ENCODE peak calls at places on chromosomes 11 and 22, in nine cellular contexts. V is neural progenitor cell, I is ovary, J is psoas muscle, F is colonic mucosa, Z is A673, C is PC-3, H is MG63, P is DND-41. N is an unnamed sample.

GRCh38 chr11:85759915-85760314 is 51.0 kb downstream of the SYTL2 start:
- DNase-seq in P (no peak), J (no peak), C (peak; percentile 90), V (no peak), F (no peak), H (peak; percentile 52), I (no peak), Z (no peak), N (no peak)

GRCh38 chr11:125273519-125274000 is 109.0 kb downstream of the PKNOX2 start:
- DNase-seq in P (no peak), V (no peak), J (no peak), C (no peak), F (no peak), Z (no peak), I (no peak), H (no peak), N (no peak)

GRCh38 chr11:30585067-30585891 is 874 bp downstream of the MPPED2 start:
- DNase-seq in V (peak; percentile 63), F (no peak), P (no peak), C (no peak), J (peak; percentile 28), I (peak; percentile 32), H (no peak), Z (peak; percentile 44), N (peak; percentile 67)

GRCh38 chr11:18046116-18046777 is at the start of gene TPH1:
- DNase-seq in Z (no peak), V (peak; percentile 79), P (no peak), C (no peak), J (peak; percentile 23), I (peak; percentile 73), F (peak; percentile 45), H (peak; percentile 30), N (peak; percentile 68)

GRCh38 chr22:25076281-25076680 is 123.4 kb upstream of the CRYBB3 start:
- DNase-seq in P (no peak), F (no peak), Z (no peak), V (no peak), H (no peak), I (no peak), J (no peak), C (no peak), N (no peak)

GRCh38 chr11:62842171-62842717 is 2.9 kb upstream of the WDR74 start:
- DNase-seq in V (no peak), I (peak; percentile 66), Z (no peak), H (no peak), P (peak; percentile 71), C (no peak), J (peak; percentile 34), F (peak; percentile 51), N (peak; percentile 72)

GRCh38 chr11:133955091-133955846 is 1.5 kb downstream of the IGSF9B start:
- DNase-seq in P (no peak), H (peak; percentile 31), I (peak; percentile 49), J (no peak), V (peak; percentile 47), Z (no peak), F (no peak), C (no peak), N (peak; percentile 75)

GRCh38 chr11:27300974-27301373 is 62.0 kb downstream of the CCDC34 start:
- DNase-seq in F (no peak), C (peak; percentile 24), Z (no peak), P (no peak), J (no peak), V (no peak), I (no peak), H (no peak), N (no peak)

GRCh38 chr11:65274734-65275682 is 13.2 kb downstream of the POLA2 start:
- DNase-seq in P (peak; percentile 27), C (peak; percentile 96), J (peak; percentile 61), F (peak; percentile 88), Z (peak; percentile 82), H (peak; percentile 81), V (peak; percentile 77), I (peak; percentile 80), N (peak; percentile 81)

GRCh38 chr11:2762451-2762850 is 62.7 kb upstream of the KCNQ1OT1 start:
- DNase-seq in V (no peak), F (peak; percentile 15), P (peak; percentile 0), J (no peak), Z (no peak), C (no peak), H (no peak), I (no peak), N (peak; percentile 16)

DNA sequence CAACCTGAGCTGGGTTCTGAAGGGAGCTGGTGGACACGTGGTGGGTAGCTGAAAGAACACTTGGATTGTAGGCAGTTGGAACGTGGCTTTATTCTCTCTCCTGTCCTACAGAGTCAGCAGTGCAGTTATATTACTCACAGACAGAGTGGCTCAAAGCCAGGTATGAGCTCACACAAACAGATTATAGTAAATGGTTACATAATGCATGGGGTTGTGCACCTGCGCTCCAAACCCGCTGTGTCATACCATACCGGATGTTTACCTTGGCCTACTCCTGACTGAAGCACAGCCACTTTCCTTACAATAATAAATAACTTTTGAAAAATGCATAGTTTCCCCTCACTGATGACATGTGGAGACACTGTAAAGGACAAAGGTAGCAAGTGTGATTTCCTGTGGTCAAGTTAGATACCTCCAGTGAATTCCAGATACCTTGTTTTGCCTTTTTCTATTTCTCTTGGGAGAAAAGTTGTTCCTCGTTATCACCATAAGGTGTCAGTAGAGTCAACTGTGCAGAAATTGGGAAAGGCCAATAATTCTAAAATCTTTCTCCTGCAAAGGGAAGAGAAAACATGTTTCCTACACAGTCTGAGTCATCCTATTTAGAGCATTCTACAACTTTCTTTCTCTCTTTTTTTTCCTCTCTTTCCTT is 13.5 kb downstream of the MS4A6A start:
- DNase-seq in H (peak; percentile 78), J (no peak), V (peak; percentile 22), Z (peak; percentile 33), I (no peak), P (peak; percentile 59), F (no peak), C (peak; percentile 100), N (peak; percentile 41)
- H3K4me3 ChIP-seq in H (no peak overlapping the region), J (no peak overlapping the region), V (no peak overlapping the region), Z (no peak overlapping the region), I (no peak overlapping the region), P (peak overlapping the region; percentile 28), F (no peak overlapping the region), C (no peak overlapping the region), N (no peak overlapping the region)

DNA sequence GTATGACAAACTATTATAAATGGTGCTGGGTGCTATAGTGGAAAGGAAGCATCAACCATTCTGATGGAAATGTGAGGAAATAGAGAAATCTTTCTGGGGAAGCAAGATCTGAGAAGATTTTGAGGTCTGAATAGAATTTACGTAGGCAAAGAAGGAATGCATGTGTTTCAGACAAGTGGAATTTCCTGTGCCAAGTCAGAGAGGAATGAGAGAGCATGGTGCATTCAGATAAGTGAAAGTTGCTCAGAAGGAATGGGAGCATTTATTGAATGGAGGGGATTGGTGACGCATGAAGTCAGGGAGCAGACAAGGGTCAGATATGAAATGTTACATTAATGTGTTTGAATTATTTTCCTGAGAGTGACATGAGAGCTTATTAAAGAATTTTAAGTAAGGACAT is 725.5 kb downstream of the METTL15 start:
- DNase-seq in P (no peak), V (no peak), Z (peak; percentile 97), J (no peak), I (no peak), C (peak; percentile 83), H (peak; percentile 55), F (no peak), N (no peak)
- H3K9me3 ChIP-seq in P (no peaks in the 10 kb centered on the region), V (no peaks in the 10 kb centered on the region), Z (no peaks in the 10 kb centered on the region), J (no peaks in the 10 kb centered on the region), I (no peaks in the 10 kb centered on the region), C (no peaks in the 10 kb centered on the region), H (peaks cover 13% of the 10 kb centered on the region), F (no peaks in the 10 kb centered on the region), N (no peaks in the 10 kb centered on the region)

GRCh38 chr11:102708654-102709053 is 3.1 kb upstream of the MMP27 start:
- DNase-seq in F (no peak), H (no peak), P (no peak), Z (no peak), J (no peak), C (no peak), V (no peak), I (no peak), N (no peak)
- H3K4me3 ChIP-seq in F (no peak overlapping the region), H (no peak overlapping the region), P (no peak overlapping the region), Z (no peak overlapping the region), J (no peak overlapping the region), C (no peak overlapping the region), V (no peak overlapping the region), I (no peak overlapping the region), N (no peak overlapping the region)

GRCh38 chr11:106477776-106478175 is 400.3 kb downstream of the AASDHPPT start:
- DNase-seq in J (no peak), F (no peak), I (no peak), C (no peak), H (no peak), P (no peak), V (no peak), Z (no peak), N (no peak)

GRCh38 chr11:106474274-106474673 is 396.8 kb downstream of the AASDHPPT start:
- DNase-seq in V (no peak), I (no peak), H (no peak), P (no peak), Z (no peak), J (no peak), F (no peak), C (no peak), N (no peak)

GRCh38 chr11:106473089-106473722 is 395.7 kb downstream of the AASDHPPT start:
- DNase-seq in C (peak; percentile 90), I (no peak), V (no peak), P (no peak), F (no peak), Z (no peak), J (no peak), H (peak; percentile 26), N (no peak)

GRCh38 chr11:106471273-106471672 is 393.8 kb downstream of the AASDHPPT start:
- DNase-seq in C (no peak), V (no peak), I (no peak), F (no peak), Z (no peak), J (no peak), H (no peak), P (no peak), N (no peak)

DNA sequence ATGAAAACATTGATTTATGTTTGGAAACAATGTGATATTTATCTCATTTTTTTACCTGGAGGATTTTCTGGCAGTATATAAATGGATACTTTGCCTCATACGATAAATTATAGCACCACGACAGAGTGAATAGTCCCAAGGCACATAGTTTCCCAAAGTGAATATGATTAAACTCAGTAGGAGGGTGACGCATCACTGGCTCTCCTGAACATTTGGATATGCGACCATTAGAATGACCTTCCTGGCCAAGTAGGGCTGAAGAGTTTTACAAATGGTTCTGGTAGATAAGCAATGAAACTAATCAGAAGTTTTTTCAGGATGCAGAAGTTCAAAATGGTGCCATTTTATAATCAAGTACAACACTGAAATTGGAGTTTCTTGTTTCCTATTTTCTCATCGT is 397.7 kb downstream of the AASDHPPT start:
- DNase-seq in J (no peak), I (no peak), F (no peak), C (no peak), Z (no peak), H (no peak), V (no peak), P (no peak), N (no peak)
- H3K9me3 ChIP-seq in J (peaks cover 6% of the 10 kb centered on the region), I (no peaks in the 10 kb centered on the region), F (no peaks in the 10 kb centered on the region), C (peaks cover 4% of the 10 kb centered on the region), Z (no peaks in the 10 kb centered on the region), H (peaks cover 6% of the 10 kb centered on the region), V (no peaks in the 10 kb centered on the region), P (peaks cover 4% of the 10 kb centered on the region), N (no peaks in the 10 kb centered on the region)

GRCh38 chr11:96313163-96313562 is 29.8 kb downstream of the MAML2 start:
- DNase-seq in J (no peak), C (no peak), H (no peak), V (no peak), Z (no peak), I (no peak), F (no peak), P (no peak), N (no peak)
- H3K4me3 ChIP-seq in J (no peak overlapping the region), C (no peak overlapping the region), H (no peak overlapping the region), V (no peak overlapping the region), Z (no peak overlapping the region), I (no peak overlapping the region), F (no peak overlapping the region), P (no peak overlapping the region), N (no peak overlapping the region)